ENCODE peak calls at places on chromosomes 1 and 21, in five cellular contexts. One of them, this sample, is unnamed.

GRCh38 chr1:202952818-202953217 is 5.3 kb downstream of the ADIPOR1 start:
- DNase-seq in IMR-90: peak
- DNase-seq in anterior cingulate cortex: no peak
- DNase-seq in HCEC 1CT: peak
- DNase-seq in T-helper 1 cell: peak
- DNase-seq in this sample: no peak

GRCh38 chr1:981955-982558 is at the start of gene PERM1:
- DNase-seq in T-helper 1 cell: no peak
- DNase-seq in HCEC 1CT: no peak
- DNase-seq in anterior cingulate cortex: no peak
- DNase-seq in IMR-90: no peak
- DNase-seq in this sample: no peak

GRCh38 chr1:5997316-5997715 is 5.1 kb upstream of the NPHP4 start:
- DNase-seq in T-helper 1 cell: no peak
- DNase-seq in HCEC 1CT: no peak
- DNase-seq in anterior cingulate cortex: no peak
- DNase-seq in IMR-90: no peak
- DNase-seq in this sample: no peak

GRCh38 chr1:8607906-8608305 is 209.5 kb downstream of the RERE start:
- DNase-seq in IMR-90: no peak
- DNase-seq in T-helper 1 cell: no peak
- DNase-seq in HCEC 1CT: no peak
- DNase-seq in anterior cingulate cortex: no peak
- DNase-seq in this sample: no peak

GRCh38 chr1:17346046-17346789 is 25.8 kb upstream of the PADI6 start:
- DNase-seq in T-helper 1 cell: no peak
- DNase-seq in IMR-90: no peak
- DNase-seq in anterior cingulate cortex: no peak
- DNase-seq in HCEC 1CT: no peak
- DNase-seq in this sample: no peak

GRCh38 chr1:54287176-54287650 is 87.2 kb downstream of the MRPL37 start:
- DNase-seq in anterior cingulate cortex: peak
- DNase-seq in IMR-90: peak
- DNase-seq in T-helper 1 cell: peak
- DNase-seq in HCEC 1CT: no peak
- DNase-seq in this sample: peak

GRCh38 chr1:50517488-50517887 is 94.2 kb upstream of the DMRTA2 start:
- DNase-seq in anterior cingulate cortex: no peak
- DNase-seq in IMR-90: no peak
- DNase-seq in HCEC 1CT: no peak
- DNase-seq in T-helper 1 cell: no peak
- DNase-seq in this sample: no peak

GRCh38 chr1:62448221-62448933 is 11.5 kb downstream of the USP1 start:
- DNase-seq in IMR-90: no peak
- DNase-seq in anterior cingulate cortex: no peak
- DNase-seq in T-helper 1 cell: no peak
- DNase-seq in HCEC 1CT: no peak
- DNase-seq in this sample: no peak

GRCh38 chr21:36539434-36540150 is 59.7 kb upstream of the CLDN14 start:
- DNase-seq in T-helper 1 cell: no peak
- DNase-seq in IMR-90: no peak
- DNase-seq in anterior cingulate cortex: no peak
- DNase-seq in HCEC 1CT: no peak
- DNase-seq in this sample: no peak

GRCh38 chr1:19128965-19129514 is 81.0 kb downstream of the UBR4 start:
- DNase-seq in anterior cingulate cortex: no peak
- DNase-seq in IMR-90: no peak
- DNase-seq in HCEC 1CT: no peak
- DNase-seq in T-helper 1 cell: no peak
- DNase-seq in this sample: no peak

GRCh38 chr1:41152622-41153044 is 89.5 kb downstream of the SCMH1 start:
- DNase-seq in HCEC 1CT: peak
- DNase-seq in anterior cingulate cortex: no peak
- DNase-seq in T-helper 1 cell: no peak
- DNase-seq in IMR-90: peak
- DNase-seq in this sample: no peak

GRCh38 chr21:39579734-39580332 is 32.9 kb upstream of the B3GALT5 start:
- DNase-seq in anterior cingulate cortex: no peak
- DNase-seq in IMR-90: no peak
- DNase-seq in HCEC 1CT: no peak
- DNase-seq in T-helper 1 cell: no peak
- DNase-seq in this sample: no peak

GRCh38 chr1:230268371-230269170 is 157.6 kb downstream of the PGBD5 start:
- DNase-seq in HCEC 1CT: peak
- DNase-seq in IMR-90: peak
- DNase-seq in anterior cingulate cortex: no peak
- DNase-seq in T-helper 1 cell: no peak
- DNase-seq in this sample: no peak

GRCh38 chr1:67850611-67851075 is 17.4 kb upstream of the GNG12 start:
- DNase-seq in T-helper 1 cell: no peak
- DNase-seq in IMR-90: peak
- DNase-seq in HCEC 1CT: peak
- DNase-seq in anterior cingulate cortex: peak
- DNase-seq in this sample: no peak

GRCh38 chr1:247210062-247210385 is 38.2 kb upstream of the ZNF124 start:
- DNase-seq in HCEC 1CT: peak
- DNase-seq in T-helper 1 cell: no peak
- DNase-seq in anterior cingulate cortex: no peak
- DNase-seq in IMR-90: peak
- DNase-seq in this sample: no peak

GRCh38 chr1:15939181-15940109 is 36.5 kb downstream of the ZBTB17 start:
- DNase-seq in IMR-90: peak
- DNase-seq in anterior cingulate cortex: no peak
- DNase-seq in T-helper 1 cell: no peak
- DNase-seq in HCEC 1CT: no peak
- DNase-seq in this sample: no peak

GRCh38 chr1:66436378-66437135 is 97.4 kb upstream of the SGIP1 start:
- DNase-seq in IMR-90: peak
- DNase-seq in T-helper 1 cell: peak
- DNase-seq in anterior cingulate cortex: no peak
- DNase-seq in HCEC 1CT: peak
- DNase-seq in this sample: peak

GRCh38 chr1:183986941-183987340 is 50.6 kb downstream of the COLGALT2 start:
- DNase-seq in T-helper 1 cell: no peak
- DNase-seq in IMR-90: peak
- DNase-seq in anterior cingulate cortex: no peak
- DNase-seq in HCEC 1CT: peak
- DNase-seq in this sample: no peak

GRCh38 chr1:93738075-93738622 is 56.5 kb upstream of the BCAR3 start:
- DNase-seq in HCEC 1CT: peak
- DNase-seq in IMR-90: peak
- DNase-seq in T-helper 1 cell: no peak
- DNase-seq in anterior cingulate cortex: no peak
- DNase-seq in this sample: no peak

GRCh38 chr1:214546886-214547641 is 4.3 kb downstream of the PTPN14 start:
- DNase-seq in T-helper 1 cell: no peak
- DNase-seq in IMR-90: no peak
- DNase-seq in HCEC 1CT: no peak
- DNase-seq in anterior cingulate cortex: no peak
- DNase-seq in this sample: no peak

GRCh38 chr1:178862864-178863263 is 8.0 kb downstream of the ANGPTL1 start:
- DNase-seq in anterior cingulate cortex: no peak
- DNase-seq in HCEC 1CT: no peak
- DNase-seq in T-helper 1 cell: no peak
- DNase-seq in IMR-90: no peak
- DNase-seq in this sample: no peak

GRCh38 chr1:192140382-192140781 is 17.9 kb upstream of the RGS18 start:
- DNase-seq in HCEC 1CT: no peak
- DNase-seq in T-helper 1 cell: no peak
- DNase-seq in anterior cingulate cortex: no peak
- DNase-seq in IMR-90: peak
- DNase-seq in this sample: no peak

GRCh38 chr1:245353915-245354775 is 199.4 kb downstream of the KIF26B start:
- DNase-seq in anterior cingulate cortex: no peak
- DNase-seq in HCEC 1CT: no peak
- DNase-seq in IMR-90: no peak
- DNase-seq in T-helper 1 cell: no peak
- DNase-seq in this sample: no peak

GRCh38 chr1:209585672-209586071 is 2.2 kb downstream of the CAMK1G start:
- DNase-seq in anterior cingulate cortex: peak
- DNase-seq in IMR-90: no peak
- DNase-seq in T-helper 1 cell: peak
- DNase-seq in HCEC 1CT: no peak
- DNase-seq in this sample: no peak

GRCh38 chr1:201719812-201720521 is 109.0 kb upstream of the IPO9 start:
- DNase-seq in IMR-90: peak
- DNase-seq in HCEC 1CT: peak
- DNase-seq in T-helper 1 cell: no peak
- DNase-seq in anterior cingulate cortex: peak
- DNase-seq in this sample: no peak

GRCh38 chr1:159508951-159509350 is 26.9 kb downstream of the OR10J5 start:
- DNase-seq in IMR-90: no peak
- DNase-seq in anterior cingulate cortex: no peak
- DNase-seq in T-helper 1 cell: no peak
- DNase-seq in HCEC 1CT: no peak
- DNase-seq in this sample: no peak

GRCh38 chr1:92951141-92951582 is 10.1 kb downstream of the DIPK1A start:
- DNase-seq in T-helper 1 cell: peak
- DNase-seq in IMR-90: peak
- DNase-seq in HCEC 1CT: peak
- DNase-seq in anterior cingulate cortex: no peak
- DNase-seq in this sample: no peak

GRCh38 chr1:181206513-181206912 is 118.0 kb downstream of the IER5 start:
- DNase-seq in IMR-90: no peak
- DNase-seq in anterior cingulate cortex: peak
- DNase-seq in T-helper 1 cell: no peak
- DNase-seq in HCEC 1CT: no peak
- DNase-seq in this sample: no peak

GRCh38 chr1:25926731-25927496 is 20.7 kb upstream of the STMN1 start:
- DNase-seq in anterior cingulate cortex: peak
- DNase-seq in HCEC 1CT: no peak
- DNase-seq in IMR-90: no peak
- DNase-seq in T-helper 1 cell: no peak
- DNase-seq in this sample: no peak

GRCh38 chr1:228332797-228333738 is 73.6 kb downstream of the TRIM11 start:
- DNase-seq in anterior cingulate cortex: no peak
- DNase-seq in IMR-90: no peak
- DNase-seq in T-helper 1 cell: no peak
- DNase-seq in HCEC 1CT: no peak
- DNase-seq in this sample: no peak

GRCh38 chr1:209402697-209403096 is 180.8 kb upstream of the CAMK1G start:
- DNase-seq in HCEC 1CT: no peak
- DNase-seq in IMR-90: no peak
- DNase-seq in anterior cingulate cortex: no peak
- DNase-seq in T-helper 1 cell: no peak
- DNase-seq in this sample: no peak

GRCh38 chr1:225908773-225909172 is 15.3 kb downstream of the PYCR2 start:
- DNase-seq in T-helper 1 cell: no peak
- DNase-seq in HCEC 1CT: no peak
- DNase-seq in IMR-90: no peak
- DNase-seq in anterior cingulate cortex: no peak
- DNase-seq in this sample: no peak

GRCh38 chr1:113732802-113733201 is 26.5 kb downstream of the PHTF1 start:
- DNase-seq in T-helper 1 cell: no peak
- DNase-seq in anterior cingulate cortex: no peak
- DNase-seq in IMR-90: no peak
- DNase-seq in HCEC 1CT: no peak
- DNase-seq in this sample: no peak

GRCh38 chr1:171881466-171881865 is 40.2 kb downstream of the DNM3 start:
- DNase-seq in T-helper 1 cell: no peak
- DNase-seq in IMR-90: no peak
- DNase-seq in HCEC 1CT: no peak
- DNase-seq in anterior cingulate cortex: no peak
- DNase-seq in this sample: no peak

GRCh38 chr21:43814215-43815106 is 25.1 kb downstream of the RRP1 start:
- DNase-seq in anterior cingulate cortex: no peak
- DNase-seq in HCEC 1CT: no peak
- DNase-seq in IMR-90: no peak
- DNase-seq in T-helper 1 cell: no peak
- DNase-seq in this sample: no peak

GRCh38 chr1:22517936-22518335 is 45.4 kb upstream of the EPHA8 start:
- DNase-seq in HCEC 1CT: no peak
- DNase-seq in anterior cingulate cortex: no peak
- DNase-seq in IMR-90: peak
- DNase-seq in T-helper 1 cell: no peak
- DNase-seq in this sample: no peak

GRCh38 chr1:208043690-208044089 is 132.8 kb upstream of the CD34 start:
- DNase-seq in IMR-90: no peak
- DNase-seq in T-helper 1 cell: no peak
- DNase-seq in HCEC 1CT: no peak
- DNase-seq in anterior cingulate cortex: no peak
- DNase-seq in this sample: no peak

GRCh38 chr1:8858888-8859706 is 19.4 kb downstream of the ENO1 start:
- DNase-seq in IMR-90: peak
- DNase-seq in HCEC 1CT: peak
- DNase-seq in anterior cingulate cortex: no peak
- DNase-seq in T-helper 1 cell: peak
- DNase-seq in this sample: no peak

This sample was measured in T-cell.